ENCODE peak calls at places on chromosome 18, in eight cellular contexts. E, I, P, F, O, M, A and X are unnamed samples.

GRCh38 chr18:78673516-78674321 is 305.9 kb upstream of the SALL3 start:
- DNase-seq in I (no peak), P (no peak), E (no peak), F (no peak), A (no peak), O (no peak), M (no peak), X (no peak)

GRCh38 chr18:63016270-63016669 is 300.9 kb downstream of the PHLPP1 start:
- DNase-seq in O (no peak), M (peak; percentile 41), E (peak; percentile 51), A (no peak), F (peak; percentile 42), I (peak; percentile 54), P (peak; percentile 67), X (peak; percentile 40)

GRCh38 chr18:5543036-5543671 is 643 bp downstream of the EPB41L3 start:
- DNase-seq in M (peak; percentile 62), P (no peak), E (no peak), O (no peak), A (no peak), I (no peak), F (peak; percentile 31), X (no peak)

GRCh38 chr18:56812674-56813073 is 161.5 kb downstream of the WDR7 start:
- DNase-seq in F (no peak), O (no peak), I (no peak), P (no peak), E (no peak), A (no peak), M (no peak), X (no peak)

GRCh38 chr18:55096261-55097026 is 137.2 kb upstream of the CCDC68 start:
- DNase-seq in O (peak; percentile 35), F (peak; percentile 38), I (peak; percentile 13), A (no peak), E (peak; percentile 16), M (peak; percentile 42), P (peak; percentile 76), X (peak; percentile 50)

GRCh38 chr18:11119550-11119949 is 29.8 kb downstream of the PIEZO2 start:
- DNase-seq in F (no peak), I (no peak), A (no peak), P (no peak), M (no peak), E (no peak), O (no peak), X (no peak)

GRCh38 chr18:51153659-51154371 is 43.7 kb downstream of the MEX3C start:
- DNase-seq in I (no peak), A (no peak), M (no peak), F (no peak), P (no peak), E (no peak), O (no peak), X (no peak)

GRCh38 chr18:63292844-63293683 is 26.5 kb downstream of the BCL2 start:
- DNase-seq in F (no peak), O (no peak), A (no peak), P (no peak), M (no peak), E (no peak), I (no peak), X (no peak)

GRCh38 chr18:67600181-67600631 is 83.7 kb upstream of the DSEL start:
- DNase-seq in P (peak; percentile 80), O (no peak), A (no peak), M (no peak), E (no peak), F (no peak), I (peak; percentile 23), X (peak; percentile 13)

GRCh38 chr18:50879302-50880107 is 587 bp downstream of the ME2 start:
- DNase-seq in A (no peak), P (peak; percentile 43), E (peak; percentile 33), O (peak; percentile 23), F (no peak), M (peak; percentile 52), I (peak; percentile 5), X (peak; percentile 42)

GRCh38 chr18:70634576-70635147 is 345.8 kb downstream of the SOCS6 start:
- DNase-seq in I (no peak), A (no peak), O (no peak), F (no peak), E (no peak), M (no peak), P (peak; percentile 48), X (no peak)

GRCh38 chr18:75115514-75115913 is 93.4 kb downstream of the PTGR3 start:
- DNase-seq in O (no peak), P (no peak), A (peak; percentile 45), I (no peak), M (no peak), E (no peak), F (no peak), X (no peak)

GRCh38 chr18:76727589-76727988 is 94.8 kb upstream of the ZNF236 start:
- DNase-seq in O (no peak), M (no peak), A (no peak), F (no peak), E (no peak), I (no peak), P (no peak), X (no peak)

GRCh38 chr18:65459741-65460140 is 291.1 kb upstream of the CDH7 start:
- DNase-seq in O (no peak), A (no peak), E (no peak), M (no peak), F (no peak), P (no peak), I (no peak), X (no peak)

GRCh38 chr18:61893971-61894750 is 1.4 kb upstream of the RNF152 start:
- DNase-seq in M (peak; percentile 82), A (peak; percentile 93), P (peak; percentile 41), O (peak; percentile 68), E (peak; percentile 87), I (peak; percentile 73), F (peak; percentile 89), X (peak; percentile 50)
- TF ChIP-seq CTCF in M (no peak), A (no peak), P (no peak), O (peak; percentile 66), E (peak; percentile 62), I (peak; percentile 18), F (peak; percentile 45), X (peak; percentile 10)

DNA sequence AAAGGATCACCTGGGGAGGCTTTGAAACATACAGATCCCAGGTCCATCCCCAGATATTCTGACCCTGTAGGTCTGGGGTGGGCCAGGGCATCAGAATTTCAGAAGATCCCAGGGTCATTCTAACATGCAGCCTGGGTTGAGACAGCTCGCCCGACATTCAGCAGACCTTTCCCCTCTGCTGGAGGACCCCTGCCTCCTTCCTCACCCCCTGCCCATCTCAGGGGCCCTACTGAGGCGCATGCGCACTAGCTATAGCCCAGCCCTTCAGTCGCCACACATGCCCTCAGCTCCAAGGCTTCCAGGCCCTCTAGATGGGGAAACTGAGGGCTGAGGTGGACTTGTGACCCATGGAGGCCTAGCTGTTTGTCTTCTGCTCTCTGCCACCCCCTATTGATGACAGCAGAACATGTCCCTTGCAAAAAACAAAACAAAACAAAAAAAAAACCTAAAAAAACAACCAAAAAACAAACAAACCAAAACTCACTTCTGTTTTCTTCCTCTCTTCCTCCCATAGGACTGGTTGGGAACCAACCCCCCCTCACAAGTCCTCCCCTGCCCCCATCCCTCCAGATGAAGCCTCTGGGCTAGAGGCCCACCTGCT is 91.3 kb downstream of the ZBTB7C start:
- DNase-seq in F (no peak), E (no peak), M (no peak), O (no peak), P (no peak), I (no peak), A (no peak), X (no peak)
- TF ChIP-seq CTCF in F (no peak), E (peak; percentile 38), M (no peak), O (no peak), P (peak; percentile 20), I (no peak), A (no peak), X (no peak)

GRCh38 chr18:3995476-3996102 is 459.5 kb downstream of the DLGAP1 start:
- DNase-seq in E (peak; percentile 64), P (peak; percentile 83), F (peak; percentile 30), M (peak; percentile 47), A (no peak), O (no peak), I (peak; percentile 22), X (peak; percentile 47)
- TF ChIP-seq CTCF in E (peak; percentile 92), P (peak; percentile 93), F (peak; percentile 81), M (peak; percentile 72), A (peak; percentile 63), O (peak; percentile 78), I (peak; percentile 88), X (peak; percentile 69)

GRCh38 chr18:31685097-31686082 is 1.0 kb upstream of the B4GALT6 start:
- DNase-seq in I (peak; percentile 36), P (peak; percentile 74), E (peak; percentile 62), O (peak; percentile 48), F (peak; percentile 77), M (peak; percentile 85), A (no peak), X (peak; percentile 79)

GRCh38 chr18:31688601-31689000 is 4.2 kb upstream of the B4GALT6 start:
- DNase-seq in P (no peak), F (no peak), A (no peak), E (no peak), M (no peak), O (no peak), I (no peak), X (no peak)

GRCh38 chr18:31686572-31686971 is 2.2 kb upstream of the B4GALT6 start:
- DNase-seq in P (no peak), I (no peak), F (no peak), M (no peak), O (no peak), E (no peak), A (no peak), X (no peak)

GRCh38 chr18:31687016-31687415 is 2.6 kb upstream of the B4GALT6 start:
- DNase-seq in A (no peak), E (no peak), O (no peak), F (no peak), P (no peak), I (peak; percentile 14), M (no peak), X (no peak)

GRCh38 chr18:31687529-31687928 is 3.1 kb upstream of the B4GALT6 start:
- DNase-seq in P (no peak), F (no peak), I (no peak), M (no peak), E (no peak), O (no peak), A (no peak), X (no peak)
- TF ChIP-seq CTCF in P (peak; percentile 25), F (no peak), I (peak; percentile 37), M (no peak), E (no peak), O (no peak), A (no peak), X (no peak)

GRCh38 chr18:41763361-41763760 is 191.7 kb upstream of the PIK3C3 start:
- DNase-seq in O (no peak), I (no peak), M (no peak), E (no peak), F (no peak), P (no peak), A (no peak), X (no peak)
- TF ChIP-seq CTCF in O (no peak), I (no peak), M (no peak), E (no peak), F (no peak), P (no peak), A (no peak), X (no peak)

GRCh38 chr18:48667276-48668254 is 128.7 kb downstream of the CTIF start:
- DNase-seq in A (no peak), I (no peak), P (no peak), O (no peak), F (no peak), M (peak; percentile 36), E (no peak), X (peak; percentile 49)
- TF ChIP-seq CTCF in A (no peak), I (peak; percentile 11), P (peak; percentile 24), O (peak; percentile 29), F (no peak), M (no peak), E (peak; percentile 23), X (no peak)

GRCh38 chr18:9615280-9615797 is 980 bp upstream of the PPP4R1 start:
- DNase-seq in E (no peak), P (no peak), A (no peak), I (no peak), O (no peak), M (no peak), F (no peak), X (no peak)
- TF ChIP-seq CTCF in E (no peak), P (no peak), A (no peak), I (no peak), O (no peak), M (no peak), F (no peak), X (no peak)